ENCODE peak calls at places on chromosomes 13 and 19, in nine cellular contexts. W is aorta; E is naive thymus-derived CD8-positive, alpha-beta T cell; R is activated T-cell treated with anti-CD3 and anti-CD28 coated beads, Interleukin-2, amount 50 U/mL, for 72 hours; C is left colon; G is right lobe of liver; S is stimulated activated naive CD8-positive, alpha-beta T cell treated with anti-CD3 and anti-CD28 coated beads, Interleukin-15, Interleukin-2, amounts not matched to agents 100 U/mL and 50 U/mL, for 24 hours; O is left lobe of liver; D is pancreas. I is an unnamed sample.

GRCh38 chr19:35002037-35002535 is 2.0 kb downstream of the GRAMD1A start:
- ATAC-seq in W (no peak), E (no peak), R (no peak), C (no peak), G (no peak), S (no peak), O (no peak), D (no peak), I (no peak)

GRCh38 chr19:56142087-56142787 is 1.1 kb downstream of the ZNF444 start:
- ATAC-seq in W (no peak), E (no peak), R (no peak), C (peak; percentile 43), G (peak; percentile 29), S (no peak), O (peak; percentile 35), D (peak; percentile 41), I (no peak)

GRCh38 chr19:56670961-56671612 is 470 bp downstream of the ZNF835 start:
- ATAC-seq in W (peak; percentile 53), E (peak; percentile 64), R (no peak), C (no peak), G (peak; percentile 16), S (peak; percentile 24), O (no peak), D (peak; percentile 61), I (peak; percentile 13)

GRCh38 chr19:4877753-4878490 is 10.5 kb upstream of the PLIN3 start:
- ATAC-seq in W (peak; percentile 86), E (peak; percentile 23), R (no peak), C (no peak), G (no peak), S (no peak), O (no peak), D (peak; percentile 22), I (peak; percentile 46)

GRCh38 chr13:91305652-91306051 is 41.8 kb upstream of the MIR17HG start:
- ATAC-seq in W (no peak), E (no peak), R (no peak), C (no peak), G (no peak), S (no peak), O (no peak), D (no peak), I (peak; percentile 59)

GRCh38 chr13:107211073-107211472 is 643.1 kb upstream of the ARGLU1 start:
- ATAC-seq in W (peak; percentile 87), E (peak; percentile 60), R (peak; percentile 69), C (peak; percentile 98), G (peak; percentile 98), S (peak; percentile 78), O (peak; percentile 99), D (peak; percentile 97), I (peak; percentile 82)

GRCh38 chr13:30796132-30796832 is 60.9 kb downstream of the ALOX5AP start:
- ATAC-seq in W (no peak), E (no peak), R (peak; percentile 41), C (peak; percentile 57), G (no peak), S (peak; percentile 42), O (peak; percentile 31), D (peak; percentile 59), I (peak; percentile 58)

GRCh38 chr19:19527371-19527656 is 1.4 kb upstream of the YJEFN3 start:
- ATAC-seq in W (no peak), E (no peak), R (no peak), C (no peak), G (no peak), S (no peak), O (no peak), D (no peak), I (no peak)

GRCh38 chr19:46907880-46908279 is 47.1 kb downstream of the ARHGAP35 start:
- ATAC-seq in W (no peak), E (no peak), R (no peak), C (no peak), G (peak; percentile 70), S (no peak), O (peak; percentile 78), D (no peak), I (no peak)

GRCh38 chr13:31053098-31053497 is 108.6 kb downstream of the HSPH1 start:
- ATAC-seq in W (no peak), E (no peak), R (no peak), C (no peak), G (no peak), S (no peak), O (no peak), D (no peak), I (peak; percentile 69)

GRCh38 chr19:4606921-4607678 is 32.2 kb upstream of the TNFAIP8L1 start:
- ATAC-seq in W (no peak), E (peak; percentile 42), R (no peak), C (no peak), G (peak; percentile 94), S (no peak), O (peak; percentile 94), D (peak; percentile 92), I (no peak)

GRCh38 chr13:20128459-20128927 is 32.4 kb downstream of the GJA3 start:
- ATAC-seq in W (peak; percentile 30), E (peak; percentile 37), R (peak; percentile 31), C (peak; percentile 73), G (peak; percentile 75), S (peak; percentile 5), O (peak; percentile 81), D (peak; percentile 82), I (peak; percentile 49)

GRCh38 chr13:51249767-51250741 is 27.9 kb downstream of the FAM124A start:
- ATAC-seq in W (no peak), E (no peak), R (no peak), C (no peak), G (no peak), S (no peak), O (peak; percentile 38), D (peak; percentile 71), I (no peak)

GRCh38 chr13:77896977-77897376 is 21.7 kb downstream of the EDNRB start:
- ATAC-seq in W (no peak), E (no peak), R (no peak), C (no peak), G (no peak), S (no peak), O (no peak), D (no peak), I (no peak)

GRCh38 chr13:27853871-27854270 is 61.6 kb downstream of the GSX1 start:
- ATAC-seq in W (no peak), E (no peak), R (no peak), C (no peak), G (no peak), S (no peak), O (no peak), D (no peak), I (no peak)

GRCh38 chr19:18014197-18014596 is 6.2 kb downstream of the ARRDC2 start:
- ATAC-seq in W (no peak), E (peak; percentile 80), R (peak; percentile 80), C (no peak), G (no peak), S (peak; percentile 55), O (no peak), D (no peak), I (no peak)

GRCh38 chr13:41463823-41464602 is 6.7 kb downstream of the RGCC start:
- ATAC-seq in W (no peak), E (peak; percentile 21), R (peak; percentile 15), C (no peak), G (no peak), S (peak; percentile 57), O (no peak), D (no peak), I (no peak)

GRCh38 chr13:23794267-23795161 is 94.7 kb downstream of the MIPEP start:
- ATAC-seq in W (no peak), E (no peak), R (peak; percentile 78), C (no peak), G (no peak), S (peak; percentile 40), O (no peak), D (peak; percentile 14), I (no peak)

GRCh38 chr13:51519839-51520238 is 64.4 kb upstream of the WDFY2 start:
- ATAC-seq in W (no peak), E (no peak), R (no peak), C (no peak), G (peak; percentile 52), S (no peak), O (peak; percentile 70), D (no peak), I (no peak)

I was measured in esophagus mucosa.